ENCODE peak calls at places on chromosomes 2 and 18, in six cellular contexts. F is NT2/D1, S is neuronal stem cell, Y is mammary epithelial cell, U is HepG2, Q is IMR-90. G is an unnamed sample.

GRCh38 chr2:24824966-24825882 is 32.0 kb downstream of the CENPO start:
- DNase-seq in F (no peak), S (no peak), Y (no peak), U (no peak), Q (no peak), G (no peak)

GRCh38 chr2:203327918-203328734 is at the start of gene ABI2:
- DNase-seq in F (peak; percentile 92), S (peak; percentile 97), Y (peak; percentile 70), U (peak; percentile 84), Q (peak; percentile 69), G (peak; percentile 93)

GRCh38 chr2:65420712-65421431 is 11.5 kb downstream of the SPRED2 start:
- DNase-seq in F (no peak), S (no peak), Y (no peak), U (no peak), Q (peak; percentile 80), G (peak; percentile 65)

GRCh38 chr18:63292844-63293683 is 26.5 kb downstream of the BCL2 start:
- DNase-seq in F (no peak), S (no peak), Y (no peak), U (no peak), Q (no peak), G (no peak)

GRCh38 chr2:215612770-215613169 is 176.9 kb upstream of the FN1 start:
- DNase-seq in F (no peak), S (no peak), Y (peak; percentile 61), U (no peak), Q (peak; percentile 91), G (peak; percentile 75)

GRCh38 chr2:107810734-107811133 is 16.0 kb upstream of the RGPD4 start:
- DNase-seq in F (no peak), S (no peak), Y (no peak), U (no peak), Q (no peak), G (peak; percentile 3)

GRCh38 chr2:127577973-127578372 is 42.5 kb downstream of the MYO7B start:
- DNase-seq in F (no peak), S (no peak), Y (no peak), U (no peak), Q (no peak), G (no peak)

GRCh38 chr2:119697290-119698013 is 18.5 kb downstream of the TMEM177 start:
- DNase-seq in F (no peak), S (no peak), Y (no peak), U (no peak), Q (no peak), G (no peak)

GRCh38 chr18:79774111-79774510 is 23.6 kb upstream of the KCNG2 start:
- DNase-seq in F (no peak), S (no peak), Y (no peak), U (no peak), Q (no peak), G (no peak)

GRCh38 chr2:172698041-172698863 is 37.4 kb upstream of the RAPGEF4 start:
- DNase-seq in F (no peak), S (no peak), Y (peak; percentile 93), U (no peak), Q (peak; percentile 97), G (peak; percentile 72)

GRCh38 chr2:136019304-136019703 is 33.9 kb upstream of the DARS1 start:
- DNase-seq in F (no peak), S (no peak), Y (no peak), U (no peak), Q (no peak), G (no peak)

GRCh38 chr2:55949613-55950012 is 26.0 kb upstream of the EFEMP1 start:
- DNase-seq in F (no peak), S (no peak), Y (peak; percentile 12), U (no peak), Q (no peak), G (no peak)

GRCh38 chr2:160353166-160353565 is 140.4 kb downstream of the RBMS1 start:
- DNase-seq in F (no peak), S (no peak), Y (no peak), U (no peak), Q (no peak), G (no peak)

GRCh38 chr2:14524041-14524802 is 108.3 kb upstream of the LRATD1 start:
- DNase-seq in F (no peak), S (no peak), Y (peak; percentile 94), U (no peak), Q (peak; percentile 89), G (peak; percentile 20)

GRCh38 chr18:62538881-62539280 is 16.1 kb downstream of the ZCCHC2 start:
- DNase-seq in F (no peak), S (no peak), Y (no peak), U (no peak), Q (no peak), G (no peak)

GRCh38 chr2:235611756-235612155 is 117.9 kb downstream of the AGAP1 start:
- DNase-seq in F (no peak), S (no peak), Y (no peak), U (no peak), Q (no peak), G (no peak)

GRCh38 chr2:226118471-226119429 is 680.9 kb downstream of the IRS1 start:
- DNase-seq in F (no peak), S (no peak), Y (peak; percentile 94), U (peak; percentile 81), Q (peak; percentile 91), G (peak; percentile 97)

GRCh38 chr2:144548532-144549191 is 28.7 kb upstream of the ZEB2 start:
- DNase-seq in F (no peak), S (no peak), Y (no peak), U (no peak), Q (no peak), G (no peak)

GRCh38 chr2:71238089-71238488 is 11.2 kb upstream of the PAIP2B start:
- DNase-seq in F (no peak), S (no peak), Y (no peak), U (no peak), Q (no peak), G (no peak)

GRCh38 chr18:42174909-42175308 is 219.9 kb downstream of the PIK3C3 start:
- DNase-seq in F (no peak), S (peak; percentile 32), Y (peak; percentile 61), U (no peak), Q (no peak), G (no peak)

GRCh38 chr2:152409691-152410597 is 75.0 kb downstream of the FMNL2 start:
- DNase-seq in F (no peak), S (no peak), Y (peak; percentile 43), U (peak; percentile 92), Q (peak; percentile 75), G (peak; percentile 62)

GRCh38 chr2:119484834-119485233 is 39.4 kb downstream of the SCTR start:
- DNase-seq in F (no peak), S (no peak), Y (no peak), U (no peak), Q (no peak), G (no peak)

GRCh38 chr2:200765139-200765951 is 46.4 kb upstream of the BZW1 start:
- DNase-seq in F (no peak), S (no peak), Y (peak; percentile 94), U (peak; percentile 34), Q (peak; percentile 98), G (peak; percentile 71)

GRCh38 chr18:47420130-47420529 is 168.7 kb upstream of the SKOR2 start:
- DNase-seq in F (no peak), S (no peak), Y (no peak), U (no peak), Q (no peak), G (no peak)

GRCh38 chr2:236879416-236879963 is 206.2 kb upstream of the COPS8 start:
- DNase-seq in F (no peak), S (no peak), Y (no peak), U (no peak), Q (no peak), G (no peak)

GRCh38 chr2:138829326-138829725 is 49.1 kb upstream of the NXPH2 start:
- DNase-seq in F (peak; percentile 57), S (peak; percentile 48), Y (peak; percentile 5), U (peak; percentile 64), Q (peak; percentile 4), G (peak; percentile 3)

GRCh38 chr2:138819964-138820363 is 39.8 kb upstream of the NXPH2 start:
- DNase-seq in F (no peak), S (no peak), Y (peak; percentile 12), U (no peak), Q (no peak), G (no peak)

GRCh38 chr2:138818479-138818878 is 38.3 kb upstream of the NXPH2 start:
- DNase-seq in F (peak; percentile 27), S (no peak), Y (no peak), U (no peak), Q (no peak), G (no peak)

GRCh38 chr2:138827426-138828054 is 47.4 kb upstream of the NXPH2 start:
- DNase-seq in F (peak; percentile 61), S (peak; percentile 69), Y (peak; percentile 54), U (peak; percentile 74), Q (peak; percentile 68), G (peak; percentile 81)

DNA sequence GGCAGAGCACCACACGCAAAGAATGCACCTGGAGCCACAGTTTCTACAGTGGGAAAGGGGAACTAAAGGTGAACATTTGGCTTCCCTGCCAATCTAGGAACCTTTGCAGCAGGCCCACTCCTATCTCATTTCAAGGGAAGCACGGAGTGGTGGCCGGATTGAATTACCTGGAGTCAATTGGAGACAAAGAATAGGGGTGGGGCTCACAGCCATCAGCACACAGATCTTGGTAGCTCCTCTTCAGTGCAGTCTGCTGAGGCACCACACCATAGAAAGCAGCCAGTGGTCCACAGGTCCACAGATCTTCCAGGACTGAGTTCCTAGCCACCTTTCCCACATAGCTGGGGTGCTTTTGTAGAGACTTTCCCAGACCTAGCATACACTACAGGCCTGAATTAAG is 43.5 kb upstream of the NXPH2 start:
- DNase-seq in F (no peak), S (no peak), Y (no peak), U (no peak), Q (no peak), G (no peak)
- H3K9ac ChIP-seq in F (no peak overlapping the region), S (no peak overlapping the region), Y (no peak overlapping the region), U (no peak overlapping the region), Q (no peak overlapping the region), G (no peak overlapping the region)

GRCh38 chr2:88857274-88857741 is 165.8 kb downstream of the RPIA start:
- DNase-seq in F (no peak), S (no peak), Y (no peak), U (peak; percentile 31), Q (no peak), G (no peak)
- H3K4me3 ChIP-seq in F (no peak overlapping the region), S (no peak overlapping the region), Y (no peak overlapping the region), U (no peak overlapping the region), Q (no peak overlapping the region), G (no peak overlapping the region)

GRCh38 chr2:100460904-100461303 is 9.4 kb upstream of the NMS start:
- DNase-seq in F (no peak), S (no peak), Y (no peak), U (no peak), Q (no peak), G (no peak)
- H3K9me3 ChIP-seq in F (peaks cover 51% of the 10 kb centered on the region), S (peaks cover 4% of the 10 kb centered on the region), Y (no peaks in the 10 kb centered on the region), U (peaks cover 28% of the 10 kb centered on the region), Q (peaks cover 4% of the 10 kb centered on the region), G (peaks cover 17% of the 10 kb centered on the region)

GRCh38 chr2:70190413-70191243 is at the start of gene C2orf42:
- DNase-seq in F (peak; percentile 94), S (peak; percentile 87), Y (peak; percentile 97), U (peak; percentile 98), Q (peak; percentile 98), G (peak; percentile 97)

GRCh38 chr2:70192516-70192915 is 1.7 kb upstream of the C2orf42 start:
- DNase-seq in F (no peak), S (no peak), Y (peak; percentile 47), U (no peak), Q (no peak), G (no peak)

GRCh38 chr2:70188460-70188859 is 2.4 kb downstream of the C2orf42 start:
- DNase-seq in F (no peak), S (no peak), Y (no peak), U (peak; percentile 94), Q (no peak), G (no peak)

GRCh38 chr2:70190086-70190412 is 770 bp downstream of the C2orf42 start:
- DNase-seq in F (peak; percentile 13), S (no peak), Y (no peak), U (no peak), Q (peak; percentile 33), G (peak; percentile 68)

GRCh38 chr2:70191244-70191735 is 471 bp upstream of the C2orf42 start:
- DNase-seq in F (no peak), S (no peak), Y (no peak), U (no peak), Q (no peak), G (no peak)
- H3K9ac ChIP-seq in F (peak overlapping the region; percentile 17), S (no peak overlapping the region), Y (no peak overlapping the region), U (peak overlapping the region; percentile 76), Q (peak overlapping the region; percentile 51), G (peak overlapping the region; percentile 90)

G was measured in adipocyte.